ENCODE peak calls at places on chromosomes 12 and 14, in six cellular contexts. One of them, this sample, is unnamed.
A peak's percentile ranks its signal among the peaks of the same experiment; 100 is the strongest.

GRCh38 chr14:100070310-100070709 is 5.1 kb downstream of the EVL start:
- DNase-seq in adrenal gland: no peak
- DNase-seq in DND-41: peak; percentile 67
- DNase-seq in IMR-90: no peak
- DNase-seq in brain microvascular endothelial cell: no peak
- DNase-seq in thyroid gland: no peak
- DNase-seq in this sample: no peak

GRCh38 chr14:50624447-50624846 is 43.7 kb downstream of the SAV1 start:
- DNase-seq in brain microvascular endothelial cell: no peak
- DNase-seq in adrenal gland: no peak
- DNase-seq in IMR-90: no peak
- DNase-seq in thyroid gland: no peak
- DNase-seq in DND-41: no peak
- DNase-seq in this sample: no peak

GRCh38 chr12:33609910-33610309 is 170.3 kb upstream of the SYT10 start:
- DNase-seq in IMR-90: no peak
- DNase-seq in adrenal gland: no peak
- DNase-seq in brain microvascular endothelial cell: no peak
- DNase-seq in thyroid gland: no peak
- DNase-seq in DND-41: no peak
- DNase-seq in this sample: no peak

GRCh38 chr12:49357099-49357678 is 10.1 kb upstream of the SPATS2 start:
- DNase-seq in IMR-90: peak; percentile 75
- DNase-seq in thyroid gland: no peak
- DNase-seq in brain microvascular endothelial cell: no peak
- DNase-seq in adrenal gland: no peak
- DNase-seq in DND-41: no peak
- DNase-seq in this sample: no peak

GRCh38 chr12:121934318-121934682 is 15.9 kb downstream of the CFAP251 start:
- DNase-seq in thyroid gland: no peak
- DNase-seq in adrenal gland: no peak
- DNase-seq in DND-41: no peak
- DNase-seq in IMR-90: peak; percentile 15
- DNase-seq in brain microvascular endothelial cell: no peak
- DNase-seq in this sample: no peak

GRCh38 chr12:67747869-67748760 is 99.6 kb downstream of the DYRK2 start:
- DNase-seq in brain microvascular endothelial cell: no peak
- DNase-seq in thyroid gland: no peak
- DNase-seq in adrenal gland: peak; percentile 65
- DNase-seq in DND-41: no peak
- DNase-seq in IMR-90: peak; percentile 72
- DNase-seq in this sample: no peak

GRCh38 chr12:26117321-26117720 is 7.5 kb downstream of the BHLHE41 start:
- DNase-seq in DND-41: no peak
- DNase-seq in thyroid gland: no peak
- DNase-seq in adrenal gland: no peak
- DNase-seq in brain microvascular endothelial cell: no peak
- DNase-seq in IMR-90: no peak
- DNase-seq in this sample: no peak

GRCh38 chr14:58864751-58865519 is 227.2 kb downstream of the DACT1 start:
- DNase-seq in adrenal gland: no peak
- DNase-seq in IMR-90: peak; percentile 82
- DNase-seq in thyroid gland: no peak
- DNase-seq in DND-41: no peak
- DNase-seq in brain microvascular endothelial cell: no peak
- DNase-seq in this sample: no peak

GRCh38 chr12:43882578-43883178 is 46.8 kb downstream of the TMEM117 start:
- DNase-seq in thyroid gland: peak; percentile 22
- DNase-seq in DND-41: peak; percentile 16
- DNase-seq in brain microvascular endothelial cell: peak; percentile 59
- DNase-seq in IMR-90: peak; percentile 76
- DNase-seq in adrenal gland: peak; percentile 50
- DNase-seq in this sample: no peak

GRCh38 chr14:30906752-30907658 is 32.6 kb downstream of the COCH start:
- DNase-seq in adrenal gland: no peak
- DNase-seq in brain microvascular endothelial cell: no peak
- DNase-seq in DND-41: no peak
- DNase-seq in IMR-90: peak; percentile 15
- DNase-seq in thyroid gland: no peak
- DNase-seq in this sample: peak; percentile 15

GRCh38 chr14:106455026-106455425 is 928.6 kb downstream of the TMEM121 start:
- DNase-seq in thyroid gland: no peak
- DNase-seq in IMR-90: no peak
- DNase-seq in brain microvascular endothelial cell: no peak
- DNase-seq in DND-41: no peak
- DNase-seq in adrenal gland: no peak
- DNase-seq in this sample: no peak

GRCh38 chr14:106460916-106461315 is 934.5 kb downstream of the TMEM121 start:
- DNase-seq in brain microvascular endothelial cell: no peak
- DNase-seq in IMR-90: no peak
- DNase-seq in thyroid gland: no peak
- DNase-seq in adrenal gland: no peak
- DNase-seq in DND-41: no peak
- DNase-seq in this sample: no peak

GRCh38 chr14:106459971-106460730 is 933.8 kb downstream of the TMEM121 start:
- DNase-seq in brain microvascular endothelial cell: no peak
- DNase-seq in DND-41: peak; percentile 63
- DNase-seq in IMR-90: no peak
- DNase-seq in thyroid gland: no peak
- DNase-seq in adrenal gland: peak; percentile 5
- DNase-seq in this sample: no peak
- TF ChIP-seq CTCF in brain microvascular endothelial cell: peak; percentile 19
- TF ChIP-seq CTCF in DND-41: peak; percentile 81
- TF ChIP-seq CTCF in IMR-90: no peak
- TF ChIP-seq CTCF in thyroid gland: no peak
- TF ChIP-seq CTCF in adrenal gland: no peak
- TF ChIP-seq CTCF in this sample: peak; percentile 34

GRCh38 chr12:124633269-124633953 is 66.0 kb upstream of the NCOR2 start:
- DNase-seq in DND-41: no peak
- DNase-seq in thyroid gland: no peak
- DNase-seq in adrenal gland: no peak
- DNase-seq in IMR-90: peak; percentile 73
- DNase-seq in brain microvascular endothelial cell: peak; percentile 44
- DNase-seq in this sample: no peak
- H3K4me3 ChIP-seq in DND-41: no peak overlapping the region
- H3K4me3 ChIP-seq in thyroid gland: no peak overlapping the region
- H3K4me3 ChIP-seq in adrenal gland: no peak overlapping the region
- H3K4me3 ChIP-seq in IMR-90: no peak overlapping the region
- H3K4me3 ChIP-seq in brain microvascular endothelial cell: no peak overlapping the region
- H3K4me3 ChIP-seq in this sample: no peak overlapping the region

GRCh38 chr14:103883263-103883523 is 35.8 kb upstream of the PPP1R13B start:
- DNase-seq in brain microvascular endothelial cell: no peak
- DNase-seq in thyroid gland: no peak
- DNase-seq in IMR-90: no peak
- DNase-seq in adrenal gland: no peak
- DNase-seq in DND-41: no peak
- DNase-seq in this sample: no peak
- H3K27me3 ChIP-seq in brain microvascular endothelial cell: no peaks in the 10 kb centered on the region
- H3K27me3 ChIP-seq in thyroid gland: no peaks in the 10 kb centered on the region
- H3K27me3 ChIP-seq in IMR-90: peaks cover 24% of the 10 kb centered on the region
- H3K27me3 ChIP-seq in adrenal gland: no peaks in the 10 kb centered on the region
- H3K27me3 ChIP-seq in DND-41: peaks cover 17% of the 10 kb centered on the region
- H3K27me3 ChIP-seq in this sample: no peaks in the 10 kb centered on the region

DNA sequence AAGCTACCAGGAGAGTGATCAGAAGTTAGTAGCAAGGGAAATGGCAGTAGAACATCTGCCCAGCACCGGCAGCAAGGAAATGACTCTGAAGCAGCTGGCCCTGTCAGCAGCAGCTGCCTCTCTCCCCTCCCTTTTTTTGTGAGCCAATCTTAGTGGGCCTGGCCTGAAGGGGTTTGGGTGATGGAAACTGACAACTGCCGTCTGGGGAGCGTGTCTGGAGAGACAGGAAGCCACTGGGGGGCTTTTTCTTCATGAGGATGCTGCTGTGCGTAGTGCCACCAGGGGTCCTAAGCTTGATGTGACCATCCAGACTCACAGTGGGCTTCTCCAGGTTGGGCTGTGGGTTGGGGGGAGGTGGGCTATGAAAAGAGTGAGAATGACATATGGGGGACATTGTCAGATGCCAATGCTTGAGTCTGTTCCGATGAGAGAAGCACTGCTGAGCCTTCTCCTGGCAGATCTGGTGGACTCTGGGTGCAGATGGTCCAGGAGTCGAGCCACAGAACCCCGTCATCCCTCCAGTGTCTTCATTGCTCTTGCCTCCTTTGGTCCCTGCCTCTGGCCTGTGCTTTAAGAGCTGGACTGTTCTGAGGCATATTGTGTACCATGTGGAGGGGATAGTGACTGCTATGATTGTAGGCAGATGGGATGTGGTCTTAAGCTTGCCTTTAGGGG is 87.6 kb upstream of the HIF1A start:
- DNase-seq in IMR-90: no peak
- DNase-seq in brain microvascular endothelial cell: no peak
- DNase-seq in DND-41: peak; percentile 74
- DNase-seq in thyroid gland: no peak
- DNase-seq in adrenal gland: no peak
- DNase-seq in this sample: no peak
- TF ChIP-seq CTCF in IMR-90: no peak
- TF ChIP-seq CTCF in brain microvascular endothelial cell: peak; percentile 38
- TF ChIP-seq CTCF in DND-41: peak; percentile 68
- TF ChIP-seq CTCF in thyroid gland: no peak
- TF ChIP-seq CTCF in adrenal gland: no peak
- TF ChIP-seq CTCF in this sample: peak; percentile 11

GRCh38 chr12:66741919-66742318 is 63.0 kb upstream of the GRIP1 start:
- DNase-seq in adrenal gland: no peak
- DNase-seq in thyroid gland: no peak
- DNase-seq in IMR-90: no peak
- DNase-seq in brain microvascular endothelial cell: no peak
- DNase-seq in DND-41: no peak
- DNase-seq in this sample: no peak
- H3K4me3 ChIP-seq in adrenal gland: no peak overlapping the region
- H3K4me3 ChIP-seq in thyroid gland: no peak overlapping the region
- H3K4me3 ChIP-seq in IMR-90: no peak overlapping the region
- H3K4me3 ChIP-seq in brain microvascular endothelial cell: no peak overlapping the region
- H3K4me3 ChIP-seq in DND-41: no peak overlapping the region
- H3K4me3 ChIP-seq in this sample: no peak overlapping the region

GRCh38 chr12:48183091-48183875 is at the start of gene CCDC184:
- DNase-seq in adrenal gland: peak; percentile 76
- DNase-seq in IMR-90: peak; percentile 73
- DNase-seq in DND-41: peak; percentile 46
- DNase-seq in thyroid gland: peak; percentile 19
- DNase-seq in brain microvascular endothelial cell: peak; percentile 66
- DNase-seq in this sample: peak; percentile 75

GRCh38 chr12:48184549-48184922 is 1.1 kb downstream of the CCDC184 start:
- DNase-seq in brain microvascular endothelial cell: no peak
- DNase-seq in thyroid gland: no peak
- DNase-seq in IMR-90: no peak
- DNase-seq in DND-41: no peak
- DNase-seq in adrenal gland: peak; percentile 16
- DNase-seq in this sample: no peak

GRCh38 chr12:48182659-48183058 is 785 bp upstream of the CCDC184 start:
- DNase-seq in DND-41: no peak
- DNase-seq in brain microvascular endothelial cell: no peak
- DNase-seq in adrenal gland: no peak
- DNase-seq in thyroid gland: no peak
- DNase-seq in IMR-90: no peak
- DNase-seq in this sample: no peak

GRCh38 chr12:48183876-48184548 is 568 bp downstream of the CCDC184 start:
- DNase-seq in IMR-90: no peak
- DNase-seq in DND-41: no peak
- DNase-seq in brain microvascular endothelial cell: no peak
- DNase-seq in adrenal gland: peak; percentile 23
- DNase-seq in thyroid gland: no peak
- DNase-seq in this sample: no peak

DNA sequence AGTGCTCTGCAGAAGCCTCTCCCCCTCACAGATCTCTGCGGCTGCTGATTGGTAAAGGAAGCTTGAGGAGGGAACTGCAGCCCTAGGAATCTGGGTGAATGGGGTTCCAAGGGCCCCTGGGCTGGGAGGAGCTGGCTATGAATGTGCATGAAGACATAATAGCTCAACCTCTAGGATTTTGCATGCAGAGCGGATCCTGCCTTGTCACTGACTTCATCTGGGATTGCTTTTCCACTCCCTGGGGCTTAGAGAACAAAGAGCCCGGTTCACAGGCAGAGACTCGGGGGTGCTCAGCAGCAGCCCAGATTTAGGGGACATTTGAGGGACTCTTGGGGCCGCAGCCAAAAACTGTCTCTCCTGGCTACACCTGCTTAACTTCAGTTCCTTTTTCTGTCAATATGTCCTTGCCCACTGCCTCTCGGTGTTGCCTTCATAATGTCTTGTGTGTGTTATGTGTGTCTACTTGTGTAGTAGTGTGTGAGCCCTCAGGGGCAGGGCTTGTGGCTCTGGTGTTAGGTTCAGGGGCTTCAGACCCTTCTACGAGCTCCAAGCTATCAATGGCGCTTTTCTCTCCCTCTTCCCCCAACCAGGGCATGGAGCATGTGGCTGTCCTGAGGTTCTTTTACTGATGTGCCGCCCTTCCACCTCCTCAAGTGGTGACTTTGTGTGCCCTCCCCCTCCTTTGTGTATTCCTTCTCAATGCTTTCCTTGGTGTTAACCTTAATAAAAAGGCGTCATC is 1.9 kb downstream of the CCDC184 start:
- DNase-seq in IMR-90: no peak
- DNase-seq in brain microvascular endothelial cell: no peak
- DNase-seq in thyroid gland: no peak
- DNase-seq in adrenal gland: no peak
- DNase-seq in DND-41: no peak
- DNase-seq in this sample: no peak
- H3K27me3 ChIP-seq in IMR-90: peaks cover 47% of the 10 kb centered on the region
- H3K27me3 ChIP-seq in brain microvascular endothelial cell: peaks cover 33% of the 10 kb centered on the region
- H3K27me3 ChIP-seq in thyroid gland: peaks cover 6% of the 10 kb centered on the region
- H3K27me3 ChIP-seq in adrenal gland: no peaks in the 10 kb centered on the region
- H3K27me3 ChIP-seq in DND-41: peaks cover 44% of the 10 kb centered on the region
- H3K27me3 ChIP-seq in this sample: no peaks in the 10 kb centered on the region

This sample was measured in GM06990.